ENCODE peak calls at places on chromosome X, in eight cellular contexts. One of them, this sample, is unnamed. For H3K4me1, the result is how much of the 10 kb centered on the place peaks cover.

GRCh38 chrX:150873616-150874015 is 24.9 kb downstream of the CD99L2 start:
- DNase-seq in tibial nerve: no peak
- DNase-seq in hepatocyte: no peak
- DNase-seq in endodermal cell: no peak
- DNase-seq in body of pancreas: peak
- DNase-seq in suprapubic skin: no peak
- DNase-seq in fibroblast of lung: peak
- DNase-seq in left lung: no peak
- DNase-seq in this sample: no peak

GRCh38 chrX:100647739-100648138 is 3.7 kb downstream of the SRPX2 start:
- DNase-seq in tibial nerve: no peak
- DNase-seq in hepatocyte: no peak
- DNase-seq in endodermal cell: no peak
- DNase-seq in body of pancreas: no peak
- DNase-seq in suprapubic skin: no peak
- DNase-seq in fibroblast of lung: no peak
- DNase-seq in left lung: no peak
- DNase-seq in this sample: no peak

GRCh38 chrX:119583431-119584059 is 9.2 kb downstream of the UBE2A start:
- DNase-seq in tibial nerve: no peak
- DNase-seq in hepatocyte: no peak
- DNase-seq in endodermal cell: no peak
- DNase-seq in body of pancreas: no peak
- DNase-seq in suprapubic skin: no peak
- DNase-seq in fibroblast of lung: no peak
- DNase-seq in left lung: no peak
- DNase-seq in this sample: no peak

GRCh38 chrX:23392195-23392594 is 57.5 kb downstream of the PTCHD1 start:
- DNase-seq in tibial nerve: no peak
- DNase-seq in hepatocyte: peak
- DNase-seq in endodermal cell: no peak
- DNase-seq in body of pancreas: no peak
- DNase-seq in suprapubic skin: no peak
- DNase-seq in fibroblast of lung: no peak
- DNase-seq in left lung: no peak
- DNase-seq in this sample: no peak

GRCh38 chrX:66035667-66036066 is 4.2 kb downstream of the VSIG4 start:
- DNase-seq in tibial nerve: no peak
- DNase-seq in hepatocyte: no peak
- DNase-seq in endodermal cell: no peak
- DNase-seq in body of pancreas: no peak
- DNase-seq in suprapubic skin: no peak
- DNase-seq in fibroblast of lung: no peak
- DNase-seq in left lung: no peak
- DNase-seq in this sample: no peak

GRCh38 chrX:10549280-10549679 is 71.1 kb downstream of the MID1 start:
- DNase-seq in tibial nerve: no peak
- DNase-seq in hepatocyte: no peak
- DNase-seq in endodermal cell: no peak
- DNase-seq in body of pancreas: no peak
- DNase-seq in suprapubic skin: no peak
- DNase-seq in fibroblast of lung: no peak
- DNase-seq in left lung: no peak
- DNase-seq in this sample: no peak

GRCh38 chrX:111869639-111870034 is 6.3 kb upstream of the TRPC5OS start:
- DNase-seq in tibial nerve: peak
- DNase-seq in hepatocyte: peak
- DNase-seq in endodermal cell: peak
- DNase-seq in body of pancreas: peak
- DNase-seq in suprapubic skin: no peak
- DNase-seq in fibroblast of lung: peak
- DNase-seq in left lung: no peak
- DNase-seq in this sample: no peak

GRCh38 chrX:19889582-19890342 is 2.4 kb upstream of the SH3KBP1 start:
- DNase-seq in tibial nerve: no peak
- DNase-seq in hepatocyte: peak
- DNase-seq in endodermal cell: peak
- DNase-seq in body of pancreas: peak
- DNase-seq in suprapubic skin: no peak
- DNase-seq in fibroblast of lung: peak
- DNase-seq in left lung: no peak
- DNase-seq in this sample: no peak

GRCh38 chrX:41543668-41544067 is 96.5 kb downstream of the NYX start:
- DNase-seq in tibial nerve: no peak
- DNase-seq in hepatocyte: no peak
- DNase-seq in endodermal cell: no peak
- DNase-seq in body of pancreas: no peak
- DNase-seq in suprapubic skin: no peak
- DNase-seq in fibroblast of lung: no peak
- DNase-seq in left lung: no peak
- DNase-seq in this sample: no peak

GRCh38 chrX:145068450-145068849 is 178.9 kb upstream of the SPANXN1 start:
- DNase-seq in tibial nerve: no peak
- DNase-seq in hepatocyte: no peak
- DNase-seq in endodermal cell: no peak
- DNase-seq in body of pancreas: no peak
- DNase-seq in suprapubic skin: no peak
- DNase-seq in fibroblast of lung: no peak
- DNase-seq in left lung: no peak
- DNase-seq in this sample: no peak

GRCh38 chrX:97295954-97296353 is 412.2 kb downstream of the RPA4 start:
- DNase-seq in tibial nerve: no peak
- DNase-seq in hepatocyte: no peak
- DNase-seq in endodermal cell: no peak
- DNase-seq in body of pancreas: no peak
- DNase-seq in suprapubic skin: no peak
- DNase-seq in fibroblast of lung: no peak
- DNase-seq in left lung: no peak
- DNase-seq in this sample: no peak

GRCh38 chrX:64321507-64321906 is 73.7 kb downstream of the MTMR8 start:
- DNase-seq in tibial nerve: no peak
- DNase-seq in hepatocyte: no peak
- DNase-seq in endodermal cell: no peak
- DNase-seq in body of pancreas: no peak
- DNase-seq in suprapubic skin: no peak
- DNase-seq in fibroblast of lung: no peak
- DNase-seq in left lung: no peak
- DNase-seq in this sample: no peak

GRCh38 chrX:85052207-85052606 is 48.5 kb downstream of the APOOL start:
- DNase-seq in tibial nerve: no peak
- DNase-seq in hepatocyte: no peak
- DNase-seq in endodermal cell: no peak
- DNase-seq in body of pancreas: no peak
- DNase-seq in suprapubic skin: no peak
- DNase-seq in fibroblast of lung: peak
- DNase-seq in left lung: no peak
- DNase-seq in this sample: no peak

GRCh38 chrX:7147978-7148824 is at the start of gene PUDP:
- DNase-seq in tibial nerve: peak
- DNase-seq in hepatocyte: peak
- DNase-seq in endodermal cell: peak
- DNase-seq in body of pancreas: peak
- DNase-seq in suprapubic skin: peak
- DNase-seq in fibroblast of lung: peak
- DNase-seq in left lung: peak
- DNase-seq in this sample: peak

GRCh38 chrX:72042860-72043248 is 88.9 kb downstream of the RTL5 start:
- DNase-seq in tibial nerve: no peak
- DNase-seq in hepatocyte: no peak
- DNase-seq in endodermal cell: peak
- DNase-seq in body of pancreas: no peak
- DNase-seq in suprapubic skin: no peak
- DNase-seq in fibroblast of lung: no peak
- DNase-seq in left lung: no peak
- DNase-seq in this sample: no peak
- H3K27ac ChIP-seq in tibial nerve: no peak
- H3K27ac ChIP-seq in hepatocyte: no peak
- H3K27ac ChIP-seq in endodermal cell: no peak
- H3K27ac ChIP-seq in body of pancreas: no peak
- H3K27ac ChIP-seq in suprapubic skin: no peak
- H3K27ac ChIP-seq in fibroblast of lung: no peak
- H3K27ac ChIP-seq in left lung: no peak
- H3K27ac ChIP-seq in this sample: no peak

DNA sequence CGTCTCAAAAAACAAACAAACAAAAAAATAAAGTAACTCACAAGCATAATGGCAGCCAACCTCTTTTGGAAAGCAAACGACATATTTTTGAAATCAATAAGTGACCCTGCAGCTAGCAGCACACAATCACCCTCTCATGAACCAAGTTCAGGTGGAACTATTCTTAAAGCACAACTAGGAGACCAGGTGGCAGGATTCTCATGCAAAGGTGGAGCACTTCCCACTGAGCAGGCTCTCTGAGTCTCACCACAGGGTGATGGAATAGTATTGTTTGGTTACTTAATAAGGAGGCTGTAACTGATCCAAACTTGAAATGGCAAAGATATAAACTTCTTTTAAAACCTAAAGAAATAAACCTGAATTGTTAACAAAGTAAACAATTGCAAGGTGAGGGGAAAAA is 1293.1 kb downstream of the PCDH19 start:
- DNase-seq in tibial nerve: no peak
- DNase-seq in hepatocyte: no peak
- DNase-seq in endodermal cell: no peak
- DNase-seq in body of pancreas: peak
- DNase-seq in suprapubic skin: no peak
- DNase-seq in fibroblast of lung: no peak
- DNase-seq in left lung: no peak
- DNase-seq in this sample: no peak
- TF ChIP-seq CTCF in tibial nerve: no peak
- TF ChIP-seq CTCF in hepatocyte: no peak
- TF ChIP-seq CTCF in endodermal cell: no peak
- TF ChIP-seq CTCF in body of pancreas: no peak
- TF ChIP-seq CTCF in suprapubic skin: no peak
- TF ChIP-seq CTCF in fibroblast of lung: no peak
- TF ChIP-seq CTCF in left lung: no peak
- TF ChIP-seq CTCF in this sample: no peak

GRCh38 chrX:38899650-38900049 is 98.4 kb downstream of the MID1IP1 start:
- DNase-seq in tibial nerve: no peak
- DNase-seq in hepatocyte: no peak
- DNase-seq in endodermal cell: no peak
- DNase-seq in body of pancreas: no peak
- DNase-seq in suprapubic skin: no peak
- DNase-seq in fibroblast of lung: no peak
- DNase-seq in left lung: no peak
- DNase-seq in this sample: no peak

GRCh38 chrX:38903093-38903492 is 101.8 kb downstream of the MID1IP1 start:
- DNase-seq in tibial nerve: no peak
- DNase-seq in hepatocyte: no peak
- DNase-seq in endodermal cell: no peak
- DNase-seq in body of pancreas: no peak
- DNase-seq in suprapubic skin: no peak
- DNase-seq in fibroblast of lung: no peak
- DNase-seq in left lung: no peak
- DNase-seq in this sample: no peak

GRCh38 chrX:38896724-38897298 is 95.6 kb downstream of the MID1IP1 start:
- DNase-seq in tibial nerve: no peak
- DNase-seq in hepatocyte: no peak
- DNase-seq in endodermal cell: no peak
- DNase-seq in body of pancreas: no peak
- DNase-seq in suprapubic skin: no peak
- DNase-seq in fibroblast of lung: no peak
- DNase-seq in left lung: no peak
- DNase-seq in this sample: no peak

GRCh38 chrX:38898261-38898660 is 97.0 kb downstream of the MID1IP1 start:
- DNase-seq in tibial nerve: no peak
- DNase-seq in hepatocyte: no peak
- DNase-seq in endodermal cell: no peak
- DNase-seq in body of pancreas: no peak
- DNase-seq in suprapubic skin: no peak
- DNase-seq in fibroblast of lung: no peak
- DNase-seq in left lung: no peak
- DNase-seq in this sample: no peak

GRCh38 chrX:38900719-38901118 is 99.5 kb downstream of the MID1IP1 start:
- DNase-seq in tibial nerve: no peak
- DNase-seq in hepatocyte: no peak
- DNase-seq in endodermal cell: no peak
- DNase-seq in body of pancreas: peak
- DNase-seq in suprapubic skin: no peak
- DNase-seq in fibroblast of lung: no peak
- DNase-seq in left lung: no peak
- DNase-seq in this sample: no peak
- H3K4me1 ChIP-seq in tibial nerve: under half
- H3K4me1 ChIP-seq in hepatocyte: under half
- H3K4me1 ChIP-seq in endodermal cell: under half
- H3K4me1 ChIP-seq in body of pancreas: under half
- H3K4me1 ChIP-seq in suprapubic skin: under half
- H3K4me1 ChIP-seq in fibroblast of lung: under half
- H3K4me1 ChIP-seq in left lung: under half
- H3K4me1 ChIP-seq in this sample: under half

GRCh38 chrX:37679230-37679629 is 6.4 kb upstream of the XK start:
- DNase-seq in tibial nerve: no peak
- DNase-seq in hepatocyte: no peak
- DNase-seq in endodermal cell: no peak
- DNase-seq in body of pancreas: no peak
- DNase-seq in suprapubic skin: no peak
- DNase-seq in fibroblast of lung: no peak
- DNase-seq in left lung: no peak
- DNase-seq in this sample: no peak
- H3K27ac ChIP-seq in tibial nerve: no peak
- H3K27ac ChIP-seq in hepatocyte: no peak
- H3K27ac ChIP-seq in endodermal cell: no peak
- H3K27ac ChIP-seq in body of pancreas: peak
- H3K27ac ChIP-seq in suprapubic skin: no peak
- H3K27ac ChIP-seq in fibroblast of lung: no peak
- H3K27ac ChIP-seq in left lung: no peak
- H3K27ac ChIP-seq in this sample: no peak

GRCh38 chrX:136572030-136572429 is 40.0 kb downstream of the VGLL1 start:
- DNase-seq in tibial nerve: no peak
- DNase-seq in hepatocyte: no peak
- DNase-seq in endodermal cell: no peak
- DNase-seq in body of pancreas: no peak
- DNase-seq in suprapubic skin: no peak
- DNase-seq in fibroblast of lung: no peak
- DNase-seq in left lung: no peak
- DNase-seq in this sample: no peak
- TF ChIP-seq CTCF in tibial nerve: no peak
- TF ChIP-seq CTCF in hepatocyte: no peak
- TF ChIP-seq CTCF in endodermal cell: no peak
- TF ChIP-seq CTCF in body of pancreas: no peak
- TF ChIP-seq CTCF in suprapubic skin: no peak
- TF ChIP-seq CTCF in fibroblast of lung: no peak
- TF ChIP-seq CTCF in left lung: no peak
- TF ChIP-seq CTCF in this sample: no peak

This sample was measured in lower lobe of right lung.